ENCODE peak calls at places on chromosome 22, in four cellular contexts. G is GM12878, T is K562, F is HepG2. B is an unnamed sample.

GRCh38 chr22:39996732-39997131 is 2.0 kb downstream of the FAM83F start:
- DNase-seq in G (no peak), T (no peak), F (no peak), B (no peak)

GRCh38 chr22:44195189-44195871 is 14.6 kb downstream of the PARVG start:
- DNase-seq in G (no peak), F (no peak), T (no peak), B (no peak)

GRCh38 chr22:38864361-38865191 is 7.4 kb downstream of the CBX6 start:
- DNase-seq in T (no peak), G (no peak), F (no peak), B (no peak)

GRCh38 chr22:41362615-41363014 is 19.1 kb upstream of the TEF start:
- DNase-seq in T (no peak), F (no peak), G (no peak), B (no peak)

GRCh38 chr22:38291201-38291777 is 18.5 kb upstream of the TMEM184B start:
- DNase-seq in G (no peak), F (no peak), T (no peak), B (no peak)

GRCh38 chr22:35355744-35356420 is 25.0 kb upstream of the HMOX1 start:
- DNase-seq in F (no peak), T (no peak), G (no peak), B (no peak)

GRCh38 chr22:23530766-23531282 is 49.3 kb downstream of the IGLL1 start:
- DNase-seq in G (no peak), T (no peak), F (no peak), B (no peak)

GRCh38 chr22:35231585-35232084 is 25.7 kb upstream of the HMGXB4 start:
- DNase-seq in F (peak), T (peak), G (peak), B (peak)

GRCh38 chr22:17366830-17367229 is 2.4 kb upstream of the CECR2 start:
- DNase-seq in F (no peak), T (peak), G (no peak), B (peak)

GRCh38 chr22:19350947-19351346 is 59.4 kb upstream of the CLTCL1 start:
- DNase-seq in F (no peak), G (no peak), T (no peak), B (no peak)

GRCh38 chr22:37186228-37186996 is 1.6 kb downstream of the C1QTNF6 start:
- DNase-seq in G (peak), T (peak), F (peak), B (no peak)

GRCh38 chr22:39898997-39899396 is 1.9 kb upstream of the GRAP2 start:
- DNase-seq in F (no peak), G (peak), T (no peak), B (no peak)

GRCh38 chr22:44025171-44026065 is 1.3 kb downstream of the PARVB start:
- DNase-seq in G (peak), T (peak), F (no peak), B (no peak)

GRCh38 chr22:22484023-22484422 is 24.5 kb downstream of the ZNF280B start:
- DNase-seq in G (no peak), T (no peak), F (no peak), B (no peak)

GRCh38 chr22:28029962-28030361 is 110.9 kb upstream of the PITPNB start:
- DNase-seq in F (no peak), G (no peak), T (no peak), B (no peak)

GRCh38 chr22:39134366-39135091 is 18.0 kb downstream of the CBX7 start:
- DNase-seq in F (no peak), G (no peak), T (no peak), B (no peak)

GRCh38 chr22:41830174-41830573 is 2.7 kb upstream of the SREBF2 start:
- DNase-seq in F (no peak), T (no peak), G (no peak), B (peak)

GRCh38 chr22:22745225-22746060 is 101.0 kb downstream of the GGTLC2 start:
- DNase-seq in T (peak), F (peak), G (no peak), B (peak)

GRCh38 chr22:29202231-29203192 is 3.2 kb upstream of the EMID1 start:
- DNase-seq in F (peak), T (peak), G (peak), B (peak)

GRCh38 chr22:35805466-35805865 is 87.8 kb downstream of the APOL5 start:
- DNase-seq in F (no peak), G (no peak), T (no peak), B (no peak)

GRCh38 chr22:17269607-17270261 is 50.5 kb upstream of the ADA2 start:
- DNase-seq in G (no peak), T (no peak), F (no peak), B (no peak)

GRCh38 chr22:22666307-22667091 is 22.1 kb downstream of the GGTLC2 start:
- DNase-seq in F (peak), G (no peak), T (peak), B (peak)

GRCh38 chr22:27198518-27199035 is 541.2 kb downstream of the MIAT start:
- DNase-seq in F (no peak), G (no peak), T (no peak), B (no peak)

GRCh38 chr22:26592368-26593015 is 2.6 kb upstream of the TPST2 start:
- DNase-seq in T (no peak), F (no peak), G (peak), B (no peak)

GRCh38 chr22:39960791-39961746 is 872 bp downstream of the TMA7B start:
- DNase-seq in G (peak), T (peak), F (no peak), B (no peak)

GRCh38 chr22:24208012-24208749 is 26.9 kb downstream of the SUSD2 start:
- DNase-seq in F (peak), G (no peak), T (no peak), B (no peak)

GRCh38 chr22:45505991-45506743 is 3.5 kb downstream of the FBLN1 start:
- DNase-seq in T (no peak), F (no peak), G (no peak), B (no peak)

GRCh38 chr22:45506961-45507360 is 4.3 kb downstream of the FBLN1 start:
- DNase-seq in G (no peak), F (no peak), T (no peak), B (no peak)

GRCh38 chr22:45503071-45503815 is 560 bp downstream of the FBLN1 start:
- DNase-seq in G (no peak), T (no peak), F (no peak), B (peak)

GRCh38 chr22:45503816-45504702 is 1.4 kb downstream of the FBLN1 start:
- DNase-seq in G (no peak), F (no peak), T (no peak), B (peak)

DNA sequence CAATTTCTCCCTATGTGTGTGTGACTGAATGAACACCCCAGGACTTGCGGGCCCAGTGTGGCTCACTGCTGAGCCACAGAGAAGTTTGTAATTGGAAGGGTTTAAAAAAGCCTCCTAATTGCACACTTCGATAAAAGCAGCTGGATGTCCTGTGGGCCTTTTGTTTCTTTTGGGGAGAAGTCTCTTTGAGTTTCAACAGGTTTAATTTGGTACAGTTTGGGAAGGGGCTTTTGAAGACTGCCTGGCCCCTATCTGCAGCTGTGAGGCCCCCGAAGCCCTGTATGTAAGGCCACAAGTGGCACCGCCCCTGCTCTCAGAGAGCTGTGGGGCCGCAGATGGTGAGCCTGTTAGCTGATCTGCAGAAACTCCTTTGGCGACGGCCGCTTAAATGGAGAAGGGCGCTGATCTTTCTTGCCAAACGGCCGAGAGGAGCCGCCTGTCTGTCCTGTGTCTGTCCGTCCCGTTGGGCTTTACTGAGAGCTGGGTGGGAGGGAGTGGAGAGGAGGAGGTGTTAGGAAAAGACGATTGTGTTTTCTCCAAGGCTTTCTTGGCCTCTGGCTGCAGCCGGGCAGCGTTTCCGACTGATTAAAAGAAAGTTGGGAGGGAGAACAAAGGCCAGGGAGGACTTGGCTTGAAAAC is 2.1 kb downstream of the FBLN1 start:
- DNase-seq in G (no peak), F (no peak), T (no peak), B (peak)
- TF ChIP-seq NR2C2 in G (no peak), F (no peak), T (no peak), B (no peak)

DNA sequence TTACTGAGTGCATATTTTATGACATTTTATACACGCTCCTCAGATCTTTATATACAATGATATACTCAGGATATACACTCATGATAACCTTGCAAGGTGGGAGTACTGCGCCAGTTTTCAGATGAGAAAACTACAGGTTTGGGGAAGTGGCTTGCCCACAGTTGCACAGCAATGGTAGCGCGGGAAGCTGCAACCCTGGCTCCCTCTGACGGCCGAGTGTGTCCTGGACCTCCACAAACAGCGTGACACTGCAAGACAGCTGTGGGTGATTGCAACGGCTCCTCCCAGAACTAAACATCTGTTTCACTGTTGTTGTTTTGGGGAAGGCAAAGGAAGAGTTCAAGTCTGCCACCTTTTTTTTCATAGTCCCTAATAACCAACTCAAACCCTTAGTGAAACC is 47.0 kb downstream of the PACSIN2 start:
- DNase-seq in F (no peak), G (no peak), T (peak), B (no peak)
- TF ChIP-seq CBFB in F (no peak), G (no peak), T (no peak), B (no peak)

GRCh38 chr22:33337524-33337923 is 279.3 kb upstream of the SYN3 start:
- DNase-seq in G (no peak), T (no peak), F (no peak), B (no peak)
- TF ChIP-seq NR2C2 in G (no peak), T (no peak), F (no peak), B (no peak)

GRCh38 chr22:25351631-25352293 is 132.3 kb downstream of the CRYBB2 start:
- DNase-seq in G (no peak), T (no peak), F (no peak), B (no peak)
- TF ChIP-seq CBFB in G (no peak), T (no peak), F (no peak), B (no peak)

DNA sequence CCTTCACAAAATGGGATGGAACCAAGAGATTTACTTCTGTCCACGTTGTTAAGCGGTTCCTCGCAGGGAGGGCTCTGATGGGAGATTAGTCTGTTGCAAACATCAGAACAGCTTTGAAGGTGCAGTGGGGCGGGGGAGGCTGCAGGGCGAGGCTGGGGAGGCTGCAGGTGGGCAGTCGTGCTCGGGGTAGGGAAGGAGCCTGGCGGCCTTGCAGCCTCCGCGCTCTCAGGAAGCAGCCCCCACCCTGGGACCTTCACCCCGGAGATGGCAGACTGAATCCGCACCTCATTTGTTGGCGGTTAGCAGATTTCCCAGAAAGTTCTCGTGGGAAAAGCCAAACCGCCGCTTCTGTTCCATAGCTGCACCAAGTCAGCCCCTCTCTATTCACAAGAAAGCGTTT is 237.3 kb downstream of the BRD1 start:
- DNase-seq in T (no peak), F (no peak), G (no peak), B (peak)
- TF ChIP-seq NR2C2 in T (no peak), F (no peak), G (no peak), B (no peak)

DNA sequence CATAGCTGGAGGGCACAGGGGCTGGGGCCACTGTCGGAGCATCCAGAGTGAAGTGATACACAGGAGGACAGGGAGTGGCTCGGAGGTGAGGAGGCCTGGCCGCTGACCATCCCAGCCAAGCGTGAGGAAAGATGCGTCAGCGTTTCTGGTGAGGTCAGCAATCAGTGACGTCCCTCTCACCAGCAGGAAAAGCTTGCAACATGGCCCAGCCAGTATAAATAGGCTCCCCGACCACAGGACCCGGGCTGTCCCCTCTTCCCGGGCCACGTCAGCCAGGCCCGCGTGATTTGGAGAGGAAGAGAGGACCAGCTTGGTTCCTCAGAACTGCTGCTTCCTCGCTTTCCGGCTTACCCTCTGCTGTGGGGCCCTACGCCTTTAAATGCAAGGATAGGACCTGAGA is 4.2 kb upstream of the OSM start:
- DNase-seq in F (no peak), T (peak), G (no peak), B (no peak)
- TF ChIP-seq CBFB in F (no peak), T (no peak), G (no peak), B (no peak)

GRCh38 chr22:32702421-32702820 is 99.1 kb upstream of the TIMP3 start:
- DNase-seq in T (no peak), F (no peak), G (no peak), B (no peak)

GRCh38 chr22:32707971-32708370 is 93.5 kb upstream of the TIMP3 start:
- DNase-seq in T (no peak), G (no peak), F (no peak), B (no peak)

GRCh38 chr22:32710896-32711295 is 90.6 kb upstream of the TIMP3 start:
- DNase-seq in F (no peak), G (no peak), T (no peak), B (no peak)

GRCh38 chr22:32708835-32709234 is 92.7 kb upstream of the TIMP3 start:
- DNase-seq in F (no peak), T (no peak), G (no peak), B (no peak)

GRCh38 chr22:32706149-32706548 is 95.4 kb upstream of the TIMP3 start:
- DNase-seq in G (no peak), F (no peak), T (no peak), B (no peak)
- TF ChIP-seq NR2C2 in G (no peak), F (no peak), T (no peak), B (no peak)

DNA sequence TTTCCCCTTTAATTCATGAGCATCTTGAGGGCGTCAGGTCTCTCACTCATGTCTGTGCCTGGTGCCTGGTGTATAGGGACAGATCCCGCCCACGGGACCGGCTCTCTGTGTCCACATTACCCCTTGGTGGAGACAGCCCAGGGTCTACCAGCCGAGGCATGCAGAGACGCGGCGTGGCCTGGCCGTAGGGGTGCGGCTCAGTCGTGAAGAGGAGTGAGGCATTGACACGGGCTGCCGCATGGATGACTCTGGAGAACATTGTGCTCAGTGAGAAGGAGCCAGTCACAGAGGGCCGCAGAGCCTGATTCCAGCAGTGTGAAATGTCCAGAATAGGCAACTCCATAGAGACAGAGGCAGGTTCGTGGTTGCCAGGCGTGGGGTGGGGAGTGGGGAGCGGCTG is 209.8 kb downstream of the TBC1D22A start:
- DNase-seq in F (no peak), T (no peak), G (no peak), B (no peak)
- TF ChIP-seq CBFB in F (no peak), T (no peak), G (no peak), B (no peak)

B was measured in WTC11.